ENCODE peak calls at places on chromosomes 7 and 10, in four cellular contexts. One of them, this sample, is unnamed.

GRCh38 chr7:81244213-81244612 is 325.4 kb upstream of the SEMA3C start:
- DNase-seq in stimulated activated CD4-positive, alpha-beta T cell treated with anti-CD3 and anti-CD28 coated beads, TNF-alpha, amount 100 ng/mL, for 1 hour: no peak
- DNase-seq in NCI-H1092: no peak
- DNase-seq in left colon: no peak
- DNase-seq in this sample: peak

GRCh38 chr7:105673367-105674188 is 92.3 kb upstream of the EFCAB10 start:
- DNase-seq in stimulated activated CD4-positive, alpha-beta T cell treated with anti-CD3 and anti-CD28 coated beads, TNF-alpha, amount 100 ng/mL, for 1 hour: no peak
- DNase-seq in NCI-H1092: peak
- DNase-seq in left colon: peak
- DNase-seq in this sample: no peak

GRCh38 chr7:13875496-13876074 is 113.9 kb downstream of the ETV1 start:
- DNase-seq in stimulated activated CD4-positive, alpha-beta T cell treated with anti-CD3 and anti-CD28 coated beads, TNF-alpha, amount 100 ng/mL, for 1 hour: no peak
- DNase-seq in NCI-H1092: no peak
- DNase-seq in left colon: no peak
- DNase-seq in this sample: no peak

GRCh38 chr10:5589963-5590511 is 65.3 kb downstream of the CALML3 start:
- DNase-seq in stimulated activated CD4-positive, alpha-beta T cell treated with anti-CD3 and anti-CD28 coated beads, TNF-alpha, amount 100 ng/mL, for 1 hour: no peak
- DNase-seq in NCI-H1092: no peak
- DNase-seq in left colon: no peak
- DNase-seq in this sample: no peak

GRCh38 chr7:155722936-155723335 is 78.5 kb downstream of the RBM33 start:
- DNase-seq in stimulated activated CD4-positive, alpha-beta T cell treated with anti-CD3 and anti-CD28 coated beads, TNF-alpha, amount 100 ng/mL, for 1 hour: no peak
- DNase-seq in NCI-H1092: no peak
- DNase-seq in left colon: no peak
- DNase-seq in this sample: no peak

GRCh38 chr7:15158141-15158810 is 255.7 kb upstream of the DGKB start:
- DNase-seq in stimulated activated CD4-positive, alpha-beta T cell treated with anti-CD3 and anti-CD28 coated beads, TNF-alpha, amount 100 ng/mL, for 1 hour: no peak
- DNase-seq in NCI-H1092: no peak
- DNase-seq in left colon: no peak
- DNase-seq in this sample: no peak

GRCh38 chr7:1028775-1029636 is 15.3 kb upstream of the GPR146 start:
- DNase-seq in stimulated activated CD4-positive, alpha-beta T cell treated with anti-CD3 and anti-CD28 coated beads, TNF-alpha, amount 100 ng/mL, for 1 hour: no peak
- DNase-seq in NCI-H1092: peak
- DNase-seq in left colon: peak
- DNase-seq in this sample: peak

GRCh38 chr7:150901160-150902035 is 49.1 kb downstream of the AOC1 start:
- DNase-seq in stimulated activated CD4-positive, alpha-beta T cell treated with anti-CD3 and anti-CD28 coated beads, TNF-alpha, amount 100 ng/mL, for 1 hour: no peak
- DNase-seq in NCI-H1092: peak
- DNase-seq in left colon: peak
- DNase-seq in this sample: no peak

GRCh38 chr7:154559454-154559853 is 443.5 kb downstream of the PAXIP1 start:
- DNase-seq in stimulated activated CD4-positive, alpha-beta T cell treated with anti-CD3 and anti-CD28 coated beads, TNF-alpha, amount 100 ng/mL, for 1 hour: no peak
- DNase-seq in NCI-H1092: no peak
- DNase-seq in left colon: no peak
- DNase-seq in this sample: no peak

GRCh38 chr7:125423444-125424155 is 494.0 kb upstream of the POT1 start:
- DNase-seq in stimulated activated CD4-positive, alpha-beta T cell treated with anti-CD3 and anti-CD28 coated beads, TNF-alpha, amount 100 ng/mL, for 1 hour: no peak
- DNase-seq in NCI-H1092: no peak
- DNase-seq in left colon: no peak
- DNase-seq in this sample: peak

GRCh38 chr10:34808336-34808735 is 6.8 kb downstream of the PARD3 start:
- DNase-seq in stimulated activated CD4-positive, alpha-beta T cell treated with anti-CD3 and anti-CD28 coated beads, TNF-alpha, amount 100 ng/mL, for 1 hour: no peak
- DNase-seq in NCI-H1092: no peak
- DNase-seq in left colon: no peak
- DNase-seq in this sample: no peak

GRCh38 chr10:58696736-58697135 is 184.1 kb downstream of the BICC1 start:
- DNase-seq in stimulated activated CD4-positive, alpha-beta T cell treated with anti-CD3 and anti-CD28 coated beads, TNF-alpha, amount 100 ng/mL, for 1 hour: no peak
- DNase-seq in NCI-H1092: no peak
- DNase-seq in left colon: no peak
- DNase-seq in this sample: peak

GRCh38 chr7:14071045-14071444 is 81.6 kb upstream of the ETV1 start:
- DNase-seq in stimulated activated CD4-positive, alpha-beta T cell treated with anti-CD3 and anti-CD28 coated beads, TNF-alpha, amount 100 ng/mL, for 1 hour: no peak
- DNase-seq in NCI-H1092: no peak
- DNase-seq in left colon: no peak
- DNase-seq in this sample: no peak

GRCh38 chr10:68105820-68106219 is 3.5 kb upstream of the MYPN start:
- DNase-seq in stimulated activated CD4-positive, alpha-beta T cell treated with anti-CD3 and anti-CD28 coated beads, TNF-alpha, amount 100 ng/mL, for 1 hour: no peak
- DNase-seq in NCI-H1092: no peak
- DNase-seq in left colon: no peak
- DNase-seq in this sample: peak

GRCh38 chr10:97687785-97688781 is 1.0 kb upstream of the AVPI1 start:
- DNase-seq in stimulated activated CD4-positive, alpha-beta T cell treated with anti-CD3 and anti-CD28 coated beads, TNF-alpha, amount 100 ng/mL, for 1 hour: no peak
- DNase-seq in NCI-H1092: no peak
- DNase-seq in left colon: no peak
- DNase-seq in this sample: peak

GRCh38 chr10:77037735-77038411 is 599.7 kb downstream of the KCNMA1 start:
- DNase-seq in stimulated activated CD4-positive, alpha-beta T cell treated with anti-CD3 and anti-CD28 coated beads, TNF-alpha, amount 100 ng/mL, for 1 hour: no peak
- DNase-seq in NCI-H1092: peak
- DNase-seq in left colon: no peak
- DNase-seq in this sample: no peak

GRCh38 chr7:29095666-29096560 is 50.4 kb downstream of the CPVL start:
- DNase-seq in stimulated activated CD4-positive, alpha-beta T cell treated with anti-CD3 and anti-CD28 coated beads, TNF-alpha, amount 100 ng/mL, for 1 hour: no peak
- DNase-seq in NCI-H1092: no peak
- DNase-seq in left colon: no peak
- DNase-seq in this sample: no peak

GRCh38 chr7:7795203-7795602 is 76.8 kb upstream of the RPA3 start:
- DNase-seq in stimulated activated CD4-positive, alpha-beta T cell treated with anti-CD3 and anti-CD28 coated beads, TNF-alpha, amount 100 ng/mL, for 1 hour: no peak
- DNase-seq in NCI-H1092: no peak
- DNase-seq in left colon: no peak
- DNase-seq in this sample: no peak

GRCh38 chr10:48324580-48324979 is 18.1 kb downstream of the MAPK8 start:
- DNase-seq in stimulated activated CD4-positive, alpha-beta T cell treated with anti-CD3 and anti-CD28 coated beads, TNF-alpha, amount 100 ng/mL, for 1 hour: no peak
- DNase-seq in NCI-H1092: no peak
- DNase-seq in left colon: no peak
- DNase-seq in this sample: no peak

GRCh38 chr7:121385800-121386179 is 10.3 kb downstream of the FAM3C start:
- DNase-seq in stimulated activated CD4-positive, alpha-beta T cell treated with anti-CD3 and anti-CD28 coated beads, TNF-alpha, amount 100 ng/mL, for 1 hour: no peak
- DNase-seq in NCI-H1092: no peak
- DNase-seq in left colon: no peak
- DNase-seq in this sample: peak

GRCh38 chr10:92238586-92239098 is 52.2 kb downstream of the CPEB3 start:
- DNase-seq in stimulated activated CD4-positive, alpha-beta T cell treated with anti-CD3 and anti-CD28 coated beads, TNF-alpha, amount 100 ng/mL, for 1 hour: no peak
- DNase-seq in NCI-H1092: no peak
- DNase-seq in left colon: peak
- DNase-seq in this sample: peak

GRCh38 chr7:123647106-123647730 is 8.4 kb upstream of the LMOD2 start:
- DNase-seq in stimulated activated CD4-positive, alpha-beta T cell treated with anti-CD3 and anti-CD28 coated beads, TNF-alpha, amount 100 ng/mL, for 1 hour: no peak
- DNase-seq in NCI-H1092: no peak
- DNase-seq in left colon: no peak
- DNase-seq in this sample: no peak

GRCh38 chr10:48945441-48946143 is 6.0 kb upstream of the LRRC18 start:
- DNase-seq in stimulated activated CD4-positive, alpha-beta T cell treated with anti-CD3 and anti-CD28 coated beads, TNF-alpha, amount 100 ng/mL, for 1 hour: no peak
- DNase-seq in NCI-H1092: no peak
- DNase-seq in left colon: peak
- DNase-seq in this sample: no peak

GRCh38 chr10:90484518-90484917 is 373.3 kb downstream of the HTR7 start:
- DNase-seq in stimulated activated CD4-positive, alpha-beta T cell treated with anti-CD3 and anti-CD28 coated beads, TNF-alpha, amount 100 ng/mL, for 1 hour: no peak
- DNase-seq in NCI-H1092: no peak
- DNase-seq in left colon: no peak
- DNase-seq in this sample: no peak

GRCh38 chr7:30327813-30328212 is 43.4 kb downstream of the ZNRF2 start:
- DNase-seq in stimulated activated CD4-positive, alpha-beta T cell treated with anti-CD3 and anti-CD28 coated beads, TNF-alpha, amount 100 ng/mL, for 1 hour: no peak
- DNase-seq in NCI-H1092: no peak
- DNase-seq in left colon: no peak
- DNase-seq in this sample: peak

GRCh38 chr10:102540023-102540422 is 36.3 kb downstream of the SUFU start:
- DNase-seq in stimulated activated CD4-positive, alpha-beta T cell treated with anti-CD3 and anti-CD28 coated beads, TNF-alpha, amount 100 ng/mL, for 1 hour: no peak
- DNase-seq in NCI-H1092: no peak
- DNase-seq in left colon: no peak
- DNase-seq in this sample: no peak

GRCh38 chr7:50594734-50595537 is 29.7 kb upstream of the DDC start:
- DNase-seq in stimulated activated CD4-positive, alpha-beta T cell treated with anti-CD3 and anti-CD28 coated beads, TNF-alpha, amount 100 ng/mL, for 1 hour: no peak
- DNase-seq in NCI-H1092: no peak
- DNase-seq in left colon: no peak
- DNase-seq in this sample: no peak

GRCh38 chr7:5634107-5634950 is 147.1 kb downstream of the RNF216 start:
- DNase-seq in stimulated activated CD4-positive, alpha-beta T cell treated with anti-CD3 and anti-CD28 coated beads, TNF-alpha, amount 100 ng/mL, for 1 hour: no peak
- DNase-seq in NCI-H1092: peak
- DNase-seq in left colon: peak
- DNase-seq in this sample: peak

GRCh38 chr7:139936760-139937310 is 107.8 kb downstream of the TBXAS1 start:
- DNase-seq in stimulated activated CD4-positive, alpha-beta T cell treated with anti-CD3 and anti-CD28 coated beads, TNF-alpha, amount 100 ng/mL, for 1 hour: no peak
- DNase-seq in NCI-H1092: no peak
- DNase-seq in left colon: no peak
- DNase-seq in this sample: no peak

GRCh38 chr7:20352573-20353304 is 22.0 kb downstream of the ITGB8 start:
- DNase-seq in stimulated activated CD4-positive, alpha-beta T cell treated with anti-CD3 and anti-CD28 coated beads, TNF-alpha, amount 100 ng/mL, for 1 hour: no peak
- DNase-seq in NCI-H1092: no peak
- DNase-seq in left colon: no peak
- DNase-seq in this sample: no peak

GRCh38 chr10:130485958-130486680 is 349.9 kb downstream of the GLRX3 start:
- DNase-seq in stimulated activated CD4-positive, alpha-beta T cell treated with anti-CD3 and anti-CD28 coated beads, TNF-alpha, amount 100 ng/mL, for 1 hour: no peak
- DNase-seq in NCI-H1092: no peak
- DNase-seq in left colon: no peak
- DNase-seq in this sample: no peak